ENCODE peak calls at places on chromosomes 12 and 14, in six cellular contexts. Y is psoas muscle; M is CD8-positive, alpha-beta T cell; W is GM23248; Q is colonic mucosa; Z is A549. S is an unnamed sample.

GRCh38 chr14:63273091-63273490 is 45.6 kb downstream of the GPHB5 start:
- DNase-seq in Y (no peak), M (no peak), W (no peak), Q (no peak), Z (no peak), S (no peak)

GRCh38 chr12:20342111-20342510 is 26.2 kb upstream of the PDE3A start:
- DNase-seq in Y (no peak), M (no peak), W (peak; percentile 67), Q (no peak), Z (peak; percentile 27), S (no peak)

GRCh38 chr14:77849711-77850110 is 49.8 kb downstream of the ADCK1 start:
- DNase-seq in Y (no peak), M (no peak), W (peak; percentile 33), Q (no peak), Z (no peak), S (no peak)

GRCh38 chr12:43856932-43857331 is 21.1 kb downstream of the TMEM117 start:
- DNase-seq in Y (no peak), M (no peak), W (no peak), Q (no peak), Z (no peak), S (no peak)

GRCh38 chr12:75977952-75978671 is 53.5 kb downstream of the PHLDA1 start:
- DNase-seq in Y (no peak), M (peak; percentile 75), W (peak; percentile 99), Q (peak; percentile 86), Z (peak; percentile 100), S (peak; percentile 71)

GRCh38 chr12:65430571-65431306 is 152.3 kb downstream of the MSRB3 start:
- DNase-seq in Y (no peak), M (no peak), W (peak; percentile 68), Q (no peak), Z (peak; percentile 22), S (no peak)

GRCh38 chr12:79374543-79374942 is 316.2 kb downstream of the PAWR start:
- DNase-seq in Y (no peak), M (no peak), W (peak; percentile 10), Q (no peak), Z (peak; percentile 49), S (no peak)

GRCh38 chr14:60756847-60757246 is 22.3 kb downstream of the MNAT1 start:
- DNase-seq in Y (no peak), M (no peak), W (peak; percentile 33), Q (no peak), Z (no peak), S (no peak)

DNA sequence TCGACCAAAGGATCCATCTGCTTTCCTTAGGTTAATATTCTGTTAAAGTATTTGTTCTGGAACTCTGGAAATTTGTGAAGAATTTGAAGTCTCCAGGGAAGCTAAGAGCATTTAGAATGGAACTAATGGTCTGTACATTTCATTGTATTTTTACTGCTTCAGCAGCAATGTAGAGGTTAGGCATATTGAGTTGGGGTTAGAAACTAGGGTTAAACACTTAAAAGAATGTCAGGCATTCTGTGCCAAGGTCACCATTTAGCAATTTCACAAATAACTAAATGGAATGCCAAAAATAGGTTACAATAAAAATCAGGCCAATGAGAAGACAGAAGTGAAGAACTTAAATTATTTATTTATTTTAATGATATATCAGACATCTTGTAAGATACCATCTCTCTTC is 210.8 kb downstream of the C12orf50 start:
- DNase-seq in Y (no peak), M (no peak), W (no peak), Q (no peak), Z (no peak), S (no peak)
- H3K4me1 ChIP-seq in Y (no peaks in the 10 kb centered on the region), M (no peaks in the 10 kb centered on the region), W (peaks cover 28% of the 10 kb centered on the region), Q (no peaks in the 10 kb centered on the region), Z (peaks cover 56% of the 10 kb centered on the region), S (no peaks in the 10 kb centered on the region)

GRCh38 chr12:58919271-58920101 is 818 bp downstream of the LRIG3 start:
- DNase-seq in Y (no peak), M (no peak), W (peak; percentile 70), Q (peak; percentile 49), Z (peak; percentile 41), S (peak; percentile 44)
- H3K4me3 ChIP-seq in Y (peak overlapping the region; percentile 95), M (no peak overlapping the region), W (peak overlapping the region; percentile 95), Q (peak overlapping the region; percentile 79), Z (peak overlapping the region; percentile 68), S (peak overlapping the region; percentile 98)

GRCh38 chr12:24928131-24928530 is 20.8 kb downstream of the BCAT1 start:
- DNase-seq in Y (no peak), M (no peak), W (no peak), Q (no peak), Z (no peak), S (no peak)
- H3K27ac ChIP-seq in Y (no peak overlapping the region), M (no peak overlapping the region), W (no peak overlapping the region), Q (no peak overlapping the region), Z (no peak overlapping the region), S (no peak overlapping the region)

GRCh38 chr12:618626-619025 is 44.6 kb downstream of the NINJ2 start:
- DNase-seq in Y (no peak), M (no peak), W (no peak), Q (no peak), Z (no peak), S (peak; percentile 69)
- H3K4me1 ChIP-seq in Y (peaks cover 71% of the 10 kb centered on the region), M (peaks cover 30% of the 10 kb centered on the region), W (no peaks in the 10 kb centered on the region), Q (no peaks in the 10 kb centered on the region), Z (peaks cover 41% of the 10 kb centered on the region), S (peaks cover 25% of the 10 kb centered on the region)

DNA sequence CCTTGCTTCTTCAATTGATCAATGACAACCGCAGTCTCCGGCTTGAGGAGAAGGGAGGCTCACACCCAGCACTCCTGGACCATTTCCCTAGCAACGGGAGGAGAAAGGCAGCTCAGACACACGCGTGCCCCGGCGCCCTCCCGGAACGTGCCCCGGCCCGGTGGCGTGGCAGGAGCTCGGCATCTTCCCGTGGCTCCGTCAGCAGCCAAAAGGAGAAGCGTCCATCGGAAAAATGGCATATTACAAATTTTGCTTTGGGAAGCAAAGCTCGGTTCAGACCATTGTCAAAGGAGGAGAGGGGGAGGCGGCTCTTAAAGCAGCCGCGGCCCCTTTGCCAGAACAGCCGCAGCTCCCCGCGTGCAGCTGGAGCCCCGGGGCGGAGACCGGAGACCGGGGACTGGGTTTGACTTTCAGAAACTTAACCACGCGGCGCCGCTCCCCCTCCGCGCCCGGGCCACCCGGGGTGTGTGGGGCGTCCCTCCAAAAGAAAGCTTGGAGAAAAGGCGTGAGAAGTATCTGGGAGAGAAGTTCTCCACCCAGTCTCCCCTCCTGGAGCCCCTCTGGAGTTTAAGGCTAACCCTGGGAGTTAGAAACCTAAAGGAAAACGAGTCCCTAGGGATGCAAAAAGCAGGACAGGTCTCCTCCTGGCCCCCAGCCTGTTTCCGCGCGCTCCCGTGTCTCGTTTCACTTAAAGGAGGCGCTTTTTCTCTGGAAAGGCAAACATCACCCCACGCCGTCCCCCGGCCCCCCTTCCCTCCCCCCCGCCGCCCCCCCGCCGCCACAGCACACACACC is 532 bp downstream of the PPFIA2 start:
- DNase-seq in Y (peak; percentile 56), M (no peak), W (peak; percentile 41), Q (no peak), Z (peak; percentile 5), S (no peak)
- H3K4me3 ChIP-seq in Y (peak overlapping the region; percentile 66), M (peak overlapping the region; percentile 31), W (peak overlapping the region; percentile 72), Q (peak overlapping the region; percentile 32), Z (peak overlapping the region; percentile 48), S (peak overlapping the region; percentile 39)

GRCh38 chr14:90570463-90570860 is 173.6 kb downstream of the CALM1 start:
- DNase-seq in Y (peak; percentile 31), M (no peak), W (no peak), Q (no peak), Z (no peak), S (no peak)

GRCh38 chr14:90568405-90568804 is 171.6 kb downstream of the CALM1 start:
- DNase-seq in Y (peak; percentile 17), M (no peak), W (no peak), Q (no peak), Z (no peak), S (no peak)

GRCh38 chr14:90567991-90568390 is 171.2 kb downstream of the CALM1 start:
- DNase-seq in Y (peak; percentile 43), M (no peak), W (no peak), Q (no peak), Z (no peak), S (no peak)

GRCh38 chr14:90569606-90570462 is 173.0 kb downstream of the CALM1 start:
- DNase-seq in Y (peak; percentile 35), M (no peak), W (no peak), Q (no peak), Z (no peak), S (no peak)

GRCh38 chr14:90569201-90569600 is 172.4 kb downstream of the CALM1 start:
- DNase-seq in Y (no peak), M (no peak), W (no peak), Q (no peak), Z (no peak), S (no peak)
- H3K27ac ChIP-seq in Y (no peak overlapping the region), M (no peak overlapping the region), W (no peak overlapping the region), Q (no peak overlapping the region), Z (no peak overlapping the region), S (no peak overlapping the region)

GRCh38 chr12:11729008-11729407 is 79.5 kb downstream of the ETV6 start:
- DNase-seq in Y (no peak), M (no peak), W (no peak), Q (peak; percentile 88), Z (no peak), S (no peak)

GRCh38 chr12:11725616-11726015 is 76.1 kb downstream of the ETV6 start:
- DNase-seq in Y (no peak), M (no peak), W (no peak), Q (no peak), Z (no peak), S (no peak)

GRCh38 chr12:11726659-11727058 is 77.2 kb downstream of the ETV6 start:
- DNase-seq in Y (no peak), M (no peak), W (no peak), Q (no peak), Z (no peak), S (no peak)

GRCh38 chr12:11728154-11728755 is 78.8 kb downstream of the ETV6 start:
- DNase-seq in Y (no peak), M (no peak), W (no peak), Q (no peak), Z (no peak), S (no peak)

DNA sequence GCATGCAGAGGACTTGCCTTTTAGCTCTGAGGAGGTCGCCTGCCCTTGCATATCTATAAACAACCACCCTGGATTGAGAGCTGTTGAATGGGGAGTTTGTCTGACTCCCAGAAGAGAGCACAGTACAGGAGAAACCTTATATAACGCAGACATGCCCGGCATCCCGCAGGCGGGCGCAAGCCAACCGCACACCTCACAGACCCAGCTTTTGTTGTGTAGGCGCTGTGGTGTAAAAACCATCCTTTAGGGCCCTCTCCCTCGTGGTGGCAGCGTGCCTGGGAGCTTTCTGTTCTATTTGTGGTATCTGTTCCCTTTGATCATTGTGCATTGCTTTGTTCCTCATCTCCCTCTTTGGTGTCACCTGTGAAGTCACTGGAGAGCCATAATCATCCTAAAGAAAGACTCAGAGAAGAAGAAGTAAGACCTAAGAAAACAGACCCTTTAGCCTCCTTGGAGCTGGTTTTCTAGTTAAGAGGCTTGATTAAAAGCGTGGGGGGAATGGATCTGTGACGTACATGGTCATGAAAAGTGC is 77.7 kb downstream of the ETV6 start:
- DNase-seq in Y (no peak), M (peak; percentile 62), W (no peak), Q (no peak), Z (no peak), S (no peak)
- H3K4me1 ChIP-seq in Y (peaks cover 31% of the 10 kb centered on the region), M (peaks cover 40% of the 10 kb centered on the region), W (peaks cover 34% of the 10 kb centered on the region), Q (peaks cover 12% of the 10 kb centered on the region), Z (peaks cover 19% of the 10 kb centered on the region), S (peaks cover 17% of the 10 kb centered on the region)

S was measured in lung.